ENCODE peak calls at places on chromosomes 2 and 18, in nine cellular contexts. One of them, this sample, is unnamed.

GRCh38 chr2:75064691-75065396 is 106.4 kb downstream of the POLE4 start:
- DNase-seq in HepG2: peak
- DNase-seq in GM12892: peak
- DNase-seq in prostate gland: no peak
- DNase-seq in GM12891: peak
- DNase-seq in stomach: peak
- DNase-seq in esophagus muscularis mucosa: no peak
- DNase-seq in SK-N-SH: peak
- DNase-seq in sigmoid colon: peak
- DNase-seq in this sample: no peak

GRCh38 chr2:44940612-44941464 is 664 bp upstream of the SIX3 start:
- DNase-seq in SK-N-SH: peak
- DNase-seq in HepG2: no peak
- DNase-seq in GM12891: no peak
- DNase-seq in esophagus muscularis mucosa: no peak
- DNase-seq in GM12892: no peak
- DNase-seq in stomach: no peak
- DNase-seq in prostate gland: no peak
- DNase-seq in sigmoid colon: no peak
- DNase-seq in this sample: no peak

GRCh38 chr2:116719841-116720240 is 1094.7 kb upstream of the DDX18 start:
- DNase-seq in prostate gland: no peak
- DNase-seq in GM12892: no peak
- DNase-seq in GM12891: no peak
- DNase-seq in HepG2: no peak
- DNase-seq in SK-N-SH: no peak
- DNase-seq in sigmoid colon: no peak
- DNase-seq in stomach: no peak
- DNase-seq in esophagus muscularis mucosa: no peak
- DNase-seq in this sample: peak

GRCh38 chr2:111118455-111119003 is 2.2 kb upstream of the BCL2L11 start:
- DNase-seq in SK-N-SH: no peak
- DNase-seq in sigmoid colon: no peak
- DNase-seq in esophagus muscularis mucosa: no peak
- DNase-seq in GM12892: no peak
- DNase-seq in prostate gland: no peak
- DNase-seq in HepG2: no peak
- DNase-seq in GM12891: no peak
- DNase-seq in stomach: no peak
- DNase-seq in this sample: no peak

GRCh38 chr2:132448771-132449170 is 32.2 kb downstream of the GPR39 start:
- DNase-seq in GM12892: no peak
- DNase-seq in stomach: no peak
- DNase-seq in prostate gland: no peak
- DNase-seq in sigmoid colon: no peak
- DNase-seq in esophagus muscularis mucosa: no peak
- DNase-seq in HepG2: no peak
- DNase-seq in GM12891: no peak
- DNase-seq in SK-N-SH: peak
- DNase-seq in this sample: peak

GRCh38 chr2:1830936-1831616 is 86.8 kb upstream of the PXDN start:
- DNase-seq in SK-N-SH: no peak
- DNase-seq in GM12892: no peak
- DNase-seq in esophagus muscularis mucosa: no peak
- DNase-seq in stomach: no peak
- DNase-seq in sigmoid colon: no peak
- DNase-seq in GM12891: no peak
- DNase-seq in HepG2: no peak
- DNase-seq in prostate gland: no peak
- DNase-seq in this sample: no peak

GRCh38 chr18:30106356-30106755 is 936.2 kb downstream of the DSC3 start:
- DNase-seq in GM12892: no peak
- DNase-seq in HepG2: no peak
- DNase-seq in GM12891: no peak
- DNase-seq in prostate gland: no peak
- DNase-seq in esophagus muscularis mucosa: no peak
- DNase-seq in stomach: no peak
- DNase-seq in SK-N-SH: no peak
- DNase-seq in sigmoid colon: no peak
- DNase-seq in this sample: no peak

GRCh38 chr2:85355521-85355920 is 952 bp downstream of the ELMOD3 start:
- DNase-seq in esophagus muscularis mucosa: no peak
- DNase-seq in GM12891: no peak
- DNase-seq in stomach: no peak
- DNase-seq in GM12892: no peak
- DNase-seq in sigmoid colon: no peak
- DNase-seq in SK-N-SH: no peak
- DNase-seq in HepG2: no peak
- DNase-seq in prostate gland: no peak
- DNase-seq in this sample: no peak

GRCh38 chr2:109380502-109381326 is 233.1 kb downstream of the SEPTIN10 start:
- DNase-seq in prostate gland: no peak
- DNase-seq in SK-N-SH: no peak
- DNase-seq in sigmoid colon: peak
- DNase-seq in GM12892: no peak
- DNase-seq in esophagus muscularis mucosa: no peak
- DNase-seq in stomach: peak
- DNase-seq in GM12891: peak
- DNase-seq in HepG2: no peak
- DNase-seq in this sample: no peak

GRCh38 chr2:109381327-109381820 is 232.4 kb downstream of the SEPTIN10 start:
- DNase-seq in SK-N-SH: no peak
- DNase-seq in prostate gland: no peak
- DNase-seq in GM12891: no peak
- DNase-seq in sigmoid colon: peak
- DNase-seq in GM12892: no peak
- DNase-seq in stomach: peak
- DNase-seq in esophagus muscularis mucosa: no peak
- DNase-seq in HepG2: no peak
- DNase-seq in this sample: no peak

GRCh38 chr2:109382946-109383345 is 230.8 kb downstream of the SEPTIN10 start:
- DNase-seq in sigmoid colon: peak
- DNase-seq in HepG2: no peak
- DNase-seq in esophagus muscularis mucosa: no peak
- DNase-seq in GM12891: no peak
- DNase-seq in SK-N-SH: peak
- DNase-seq in stomach: peak
- DNase-seq in GM12892: peak
- DNase-seq in prostate gland: peak
- DNase-seq in this sample: no peak

GRCh38 chr2:109383505-109384307 is 230.1 kb downstream of the SEPTIN10 start:
- DNase-seq in GM12892: no peak
- DNase-seq in SK-N-SH: no peak
- DNase-seq in HepG2: no peak
- DNase-seq in esophagus muscularis mucosa: no peak
- DNase-seq in stomach: no peak
- DNase-seq in GM12891: no peak
- DNase-seq in sigmoid colon: peak
- DNase-seq in prostate gland: no peak
- DNase-seq in this sample: no peak

DNA sequence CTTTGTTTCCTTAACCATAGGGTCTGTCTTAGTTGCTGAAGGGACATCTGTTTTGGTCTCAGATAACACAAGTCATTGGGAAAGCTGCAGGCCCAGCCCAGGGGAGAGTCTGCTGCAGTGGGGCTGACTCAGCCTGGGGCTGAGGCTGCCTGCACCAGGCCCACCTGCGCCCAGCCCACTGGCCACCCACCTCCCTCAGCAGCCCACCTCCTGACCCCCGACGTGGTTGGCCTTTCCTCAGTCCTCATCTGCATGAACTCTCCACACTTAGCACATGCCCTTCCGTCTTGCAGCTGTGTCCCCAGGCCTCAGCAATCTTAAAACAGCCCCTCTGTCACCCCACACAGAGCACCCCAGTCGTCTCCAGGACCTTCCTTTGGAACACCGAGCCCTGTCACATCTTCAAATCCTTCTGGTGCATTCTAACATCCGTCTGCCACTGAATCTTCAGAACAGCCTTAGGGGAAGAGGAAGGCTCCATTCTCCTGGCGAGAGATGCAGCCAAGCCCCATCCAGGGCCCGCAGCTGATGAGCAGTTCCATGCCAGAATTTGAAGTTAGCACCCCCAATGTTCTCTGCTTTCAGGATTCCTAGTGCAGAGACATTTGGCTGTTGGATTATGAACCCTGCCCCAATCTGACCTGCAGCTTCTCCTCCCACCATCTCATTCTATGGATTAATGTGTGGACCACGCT is 231.4 kb downstream of the SEPTIN10 start:
- DNase-seq in esophagus muscularis mucosa: no peak
- DNase-seq in GM12891: no peak
- DNase-seq in SK-N-SH: no peak
- DNase-seq in HepG2: no peak
- DNase-seq in GM12892: no peak
- DNase-seq in sigmoid colon: peak
- DNase-seq in prostate gland: no peak
- DNase-seq in stomach: peak
- DNase-seq in this sample: no peak
- TF ChIP-seq POLR2AphosphoS5 in esophagus muscularis mucosa: no peak
- TF ChIP-seq POLR2AphosphoS5 in GM12891: no peak
- TF ChIP-seq POLR2AphosphoS5 in SK-N-SH: no peak
- TF ChIP-seq POLR2AphosphoS5 in HepG2: no peak
- TF ChIP-seq POLR2AphosphoS5 in GM12892: no peak
- TF ChIP-seq POLR2AphosphoS5 in sigmoid colon: no peak
- TF ChIP-seq POLR2AphosphoS5 in prostate gland: no peak
- TF ChIP-seq POLR2AphosphoS5 in stomach: no peak
- TF ChIP-seq POLR2AphosphoS5 in this sample: no peak

GRCh38 chr2:218397502-218398436 is 1.9 kb upstream of the CTDSP1 start:
- DNase-seq in HepG2: peak
- DNase-seq in SK-N-SH: peak
- DNase-seq in sigmoid colon: peak
- DNase-seq in prostate gland: peak
- DNase-seq in GM12892: peak
- DNase-seq in esophagus muscularis mucosa: no peak
- DNase-seq in stomach: peak
- DNase-seq in GM12891: no peak
- DNase-seq in this sample: no peak

GRCh38 chr2:218396688-218397501 is 2.8 kb upstream of the CTDSP1 start:
- DNase-seq in esophagus muscularis mucosa: peak
- DNase-seq in prostate gland: peak
- DNase-seq in GM12891: no peak
- DNase-seq in SK-N-SH: peak
- DNase-seq in GM12892: no peak
- DNase-seq in sigmoid colon: peak
- DNase-seq in stomach: peak
- DNase-seq in HepG2: peak
- DNase-seq in this sample: no peak

GRCh38 chr2:218400167-218400929 is 680 bp downstream of the CTDSP1 start:
- DNase-seq in prostate gland: no peak
- DNase-seq in sigmoid colon: peak
- DNase-seq in HepG2: no peak
- DNase-seq in SK-N-SH: peak
- DNase-seq in esophagus muscularis mucosa: no peak
- DNase-seq in GM12891: peak
- DNase-seq in stomach: no peak
- DNase-seq in GM12892: peak
- DNase-seq in this sample: no peak

GRCh38 chr2:218399391-218400166 is at the start of gene CTDSP1:
- DNase-seq in sigmoid colon: peak
- DNase-seq in stomach: peak
- DNase-seq in GM12892: peak
- DNase-seq in GM12891: peak
- DNase-seq in prostate gland: peak
- DNase-seq in SK-N-SH: peak
- DNase-seq in esophagus muscularis mucosa: peak
- DNase-seq in HepG2: peak
- DNase-seq in this sample: no peak

DNA sequence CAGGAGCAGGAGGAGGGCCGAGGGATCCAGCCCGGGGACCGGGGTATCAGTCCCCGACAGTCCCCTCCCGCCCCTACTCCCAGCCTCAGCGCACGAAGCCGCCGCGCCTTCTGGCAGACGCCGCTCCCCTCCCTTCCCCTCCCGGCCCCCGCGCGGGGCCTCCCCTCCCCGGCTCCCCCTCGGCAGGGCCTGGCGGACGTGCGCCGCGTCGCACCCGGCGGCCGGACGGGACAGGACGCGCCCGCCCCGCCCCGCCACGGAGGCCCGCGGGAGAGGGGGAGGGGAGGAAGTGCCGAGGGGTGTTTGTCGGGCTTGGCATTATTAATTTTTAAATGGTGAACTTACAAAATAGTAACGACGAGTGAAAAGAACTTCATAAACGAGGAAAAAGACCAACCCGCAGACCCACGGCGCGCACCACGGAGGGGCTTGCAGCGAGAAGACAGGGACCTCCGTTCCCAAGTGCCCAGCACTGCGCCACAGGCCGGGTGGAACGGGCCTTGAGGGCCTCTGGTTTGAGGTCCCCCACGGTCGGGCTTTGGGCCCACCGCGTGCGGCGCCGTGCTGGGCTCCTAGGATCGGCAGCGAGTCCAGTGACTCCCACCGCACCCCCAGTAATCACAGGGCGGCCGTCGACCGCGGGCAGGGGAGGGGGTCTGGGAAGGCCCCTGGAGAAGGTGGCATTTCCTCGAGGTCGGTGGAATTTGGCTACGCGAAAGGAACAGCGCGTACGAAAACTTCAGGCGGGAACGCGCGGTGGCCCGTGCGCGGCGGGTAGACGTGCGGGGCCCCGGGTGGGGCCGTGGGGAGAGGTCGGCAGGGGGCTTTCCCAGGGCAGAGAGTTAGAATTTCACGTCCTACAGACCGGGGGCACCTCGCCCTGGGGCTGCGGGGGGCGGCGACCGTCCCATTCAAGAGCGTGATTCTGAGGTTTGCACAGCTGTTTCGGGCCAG is 954 bp upstream of the CTDSP1 start:
- DNase-seq in esophagus muscularis mucosa: no peak
- DNase-seq in GM12892: peak
- DNase-seq in SK-N-SH: peak
- DNase-seq in prostate gland: peak
- DNase-seq in HepG2: peak
- DNase-seq in stomach: peak
- DNase-seq in GM12891: peak
- DNase-seq in sigmoid colon: peak
- DNase-seq in this sample: no peak
- TF ChIP-seq POLR2AphosphoS5 in esophagus muscularis mucosa: peak
- TF ChIP-seq POLR2AphosphoS5 in GM12892: no peak
- TF ChIP-seq POLR2AphosphoS5 in SK-N-SH: no peak
- TF ChIP-seq POLR2AphosphoS5 in prostate gland: peak
- TF ChIP-seq POLR2AphosphoS5 in HepG2: no peak
- TF ChIP-seq POLR2AphosphoS5 in stomach: peak
- TF ChIP-seq POLR2AphosphoS5 in GM12891: no peak
- TF ChIP-seq POLR2AphosphoS5 in sigmoid colon: peak
- TF ChIP-seq POLR2AphosphoS5 in this sample: no peak

GRCh38 chr2:241272298-241272721 is 43.2 kb downstream of the HDLBP start:
- DNase-seq in sigmoid colon: peak
- DNase-seq in HepG2: no peak
- DNase-seq in prostate gland: peak
- DNase-seq in esophagus muscularis mucosa: no peak
- DNase-seq in SK-N-SH: peak
- DNase-seq in GM12891: no peak
- DNase-seq in stomach: peak
- DNase-seq in GM12892: peak
- DNase-seq in this sample: no peak

GRCh38 chr2:241269707-241270520 is 45.6 kb downstream of the HDLBP start:
- DNase-seq in stomach: peak
- DNase-seq in sigmoid colon: no peak
- DNase-seq in GM12892: no peak
- DNase-seq in esophagus muscularis mucosa: no peak
- DNase-seq in GM12891: no peak
- DNase-seq in HepG2: no peak
- DNase-seq in SK-N-SH: no peak
- DNase-seq in prostate gland: peak
- DNase-seq in this sample: no peak

GRCh38 chr2:241271641-241272297 is 43.7 kb downstream of the HDLBP start:
- DNase-seq in stomach: peak
- DNase-seq in esophagus muscularis mucosa: peak
- DNase-seq in GM12892: no peak
- DNase-seq in sigmoid colon: peak
- DNase-seq in GM12891: peak
- DNase-seq in SK-N-SH: peak
- DNase-seq in HepG2: peak
- DNase-seq in prostate gland: peak
- DNase-seq in this sample: no peak

GRCh38 chr2:241268716-241269445 is 46.6 kb downstream of the HDLBP start:
- DNase-seq in stomach: no peak
- DNase-seq in esophagus muscularis mucosa: no peak
- DNase-seq in GM12892: no peak
- DNase-seq in HepG2: no peak
- DNase-seq in GM12891: no peak
- DNase-seq in SK-N-SH: no peak
- DNase-seq in prostate gland: no peak
- DNase-seq in sigmoid colon: no peak
- DNase-seq in this sample: no peak

GRCh38 chr2:241270531-241270930 is 44.9 kb downstream of the HDLBP start:
- DNase-seq in stomach: no peak
- DNase-seq in esophagus muscularis mucosa: no peak
- DNase-seq in HepG2: no peak
- DNase-seq in sigmoid colon: no peak
- DNase-seq in SK-N-SH: no peak
- DNase-seq in GM12891: no peak
- DNase-seq in prostate gland: no peak
- DNase-seq in GM12892: no peak
- DNase-seq in this sample: no peak
- TF ChIP-seq POLR2AphosphoS5 in stomach: no peak
- TF ChIP-seq POLR2AphosphoS5 in esophagus muscularis mucosa: no peak
- TF ChIP-seq POLR2AphosphoS5 in HepG2: peak
- TF ChIP-seq POLR2AphosphoS5 in sigmoid colon: no peak
- TF ChIP-seq POLR2AphosphoS5 in SK-N-SH: no peak
- TF ChIP-seq POLR2AphosphoS5 in GM12891: no peak
- TF ChIP-seq POLR2AphosphoS5 in prostate gland: no peak
- TF ChIP-seq POLR2AphosphoS5 in GM12892: no peak
- TF ChIP-seq POLR2AphosphoS5 in this sample: no peak

DNA sequence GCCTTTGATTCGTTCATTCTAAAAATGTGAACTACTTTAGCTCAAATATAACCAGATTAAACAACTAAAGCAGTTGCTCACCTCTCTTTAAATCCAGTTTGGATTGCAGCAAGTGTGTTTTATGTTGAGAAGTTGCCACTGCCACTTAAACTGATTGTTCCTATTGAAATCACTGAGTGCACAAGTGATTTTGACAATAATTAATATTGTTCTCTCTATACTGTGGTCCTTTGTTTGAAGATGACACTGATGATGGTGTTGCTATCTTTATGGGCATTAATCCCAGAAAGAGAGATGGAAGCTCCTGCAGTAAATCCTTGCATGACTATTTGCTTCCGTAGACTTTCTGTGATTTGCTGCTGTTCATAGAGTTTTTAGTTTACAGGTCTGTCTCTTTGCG is 251.4 kb upstream of the ZEB2 start:
- DNase-seq in HepG2: no peak
- DNase-seq in GM12892: no peak
- DNase-seq in prostate gland: no peak
- DNase-seq in SK-N-SH: no peak
- DNase-seq in sigmoid colon: no peak
- DNase-seq in esophagus muscularis mucosa: no peak
- DNase-seq in GM12891: no peak
- DNase-seq in stomach: no peak
- DNase-seq in this sample: no peak
- TF ChIP-seq POLR2AphosphoS5 in HepG2: no peak
- TF ChIP-seq POLR2AphosphoS5 in GM12892: no peak
- TF ChIP-seq POLR2AphosphoS5 in prostate gland: no peak
- TF ChIP-seq POLR2AphosphoS5 in SK-N-SH: no peak
- TF ChIP-seq POLR2AphosphoS5 in sigmoid colon: no peak
- TF ChIP-seq POLR2AphosphoS5 in esophagus muscularis mucosa: no peak
- TF ChIP-seq POLR2AphosphoS5 in GM12891: no peak
- TF ChIP-seq POLR2AphosphoS5 in stomach: no peak
- TF ChIP-seq POLR2AphosphoS5 in this sample: no peak

This sample was measured in Panc1.